ENCODE peak calls at places on chromosomes 3 and 15, in four cellular contexts. One of them, this sample, is unnamed.

GRCh38 chr15:79221696-79222095 is 60.8 kb upstream of the ANKRD34C start:
- DNase-seq in activated naive CD4-positive, alpha-beta T cell treated with anti-CD3 and anti-CD28 coated beads, Interleukin-2, amount 10 ng/mL, durations not matched to agents 7 days and 5 days: no peak
- DNase-seq in kidney tubule cell: peak
- DNase-seq in neural crest cell: no peak
- DNase-seq in this sample: no peak

GRCh38 chr15:56869573-56869972 is 48.9 kb upstream of the TCF12 start:
- DNase-seq in activated naive CD4-positive, alpha-beta T cell treated with anti-CD3 and anti-CD28 coated beads, Interleukin-2, amount 10 ng/mL, durations not matched to agents 7 days and 5 days: peak
- DNase-seq in neural crest cell: peak
- DNase-seq in kidney tubule cell: peak
- DNase-seq in this sample: peak

GRCh38 chr3:13823186-13823585 is 56.7 kb downstream of the WNT7A start:
- DNase-seq in neural crest cell: no peak
- DNase-seq in activated naive CD4-positive, alpha-beta T cell treated with anti-CD3 and anti-CD28 coated beads, Interleukin-2, amount 10 ng/mL, durations not matched to agents 7 days and 5 days: no peak
- DNase-seq in kidney tubule cell: no peak
- DNase-seq in this sample: no peak

GRCh38 chr3:13892304-13892703 is 12.4 kb upstream of the WNT7A start:
- DNase-seq in activated naive CD4-positive, alpha-beta T cell treated with anti-CD3 and anti-CD28 coated beads, Interleukin-2, amount 10 ng/mL, durations not matched to agents 7 days and 5 days: no peak
- DNase-seq in kidney tubule cell: no peak
- DNase-seq in neural crest cell: no peak
- DNase-seq in this sample: no peak

GRCh38 chr3:24387493-24387892 is 107.2 kb downstream of the THRB start:
- DNase-seq in neural crest cell: no peak
- DNase-seq in activated naive CD4-positive, alpha-beta T cell treated with anti-CD3 and anti-CD28 coated beads, Interleukin-2, amount 10 ng/mL, durations not matched to agents 7 days and 5 days: no peak
- DNase-seq in kidney tubule cell: peak
- DNase-seq in this sample: no peak

GRCh38 chr15:66798426-66799061 is 96.5 kb downstream of the SMAD6 start:
- DNase-seq in kidney tubule cell: no peak
- DNase-seq in activated naive CD4-positive, alpha-beta T cell treated with anti-CD3 and anti-CD28 coated beads, Interleukin-2, amount 10 ng/mL, durations not matched to agents 7 days and 5 days: no peak
- DNase-seq in neural crest cell: no peak
- DNase-seq in this sample: no peak

GRCh38 chr3:46490338-46491084 is 7.3 kb upstream of the RTP3 start:
- DNase-seq in neural crest cell: no peak
- DNase-seq in kidney tubule cell: no peak
- DNase-seq in activated naive CD4-positive, alpha-beta T cell treated with anti-CD3 and anti-CD28 coated beads, Interleukin-2, amount 10 ng/mL, durations not matched to agents 7 days and 5 days: no peak
- DNase-seq in this sample: no peak

GRCh38 chr15:101380146-101380545 is 85.1 kb upstream of the SNRPA1 start:
- DNase-seq in activated naive CD4-positive, alpha-beta T cell treated with anti-CD3 and anti-CD28 coated beads, Interleukin-2, amount 10 ng/mL, durations not matched to agents 7 days and 5 days: no peak
- DNase-seq in neural crest cell: no peak
- DNase-seq in kidney tubule cell: no peak
- DNase-seq in this sample: no peak

GRCh38 chr15:38687340-38687739 is 122.7 kb upstream of the RASGRP1 start:
- DNase-seq in neural crest cell: no peak
- DNase-seq in kidney tubule cell: no peak
- DNase-seq in activated naive CD4-positive, alpha-beta T cell treated with anti-CD3 and anti-CD28 coated beads, Interleukin-2, amount 10 ng/mL, durations not matched to agents 7 days and 5 days: no peak
- DNase-seq in this sample: no peak

GRCh38 chr3:194658477-194659242 is 13.3 kb downstream of the LSG1 start:
- DNase-seq in neural crest cell: no peak
- DNase-seq in kidney tubule cell: no peak
- DNase-seq in activated naive CD4-positive, alpha-beta T cell treated with anti-CD3 and anti-CD28 coated beads, Interleukin-2, amount 10 ng/mL, durations not matched to agents 7 days and 5 days: no peak
- DNase-seq in this sample: no peak

This sample was measured in A673.